ENCODE peak calls at places on chromosome 2, in six cellular contexts. I is activated T-cell treated with anti-CD3 and anti-CD28 coated beads for 1 hour, B is T-helper 17 cell, N is mucosa of descending colon, G is NCI-H146, F is T-helper 2 cell. Z is an unnamed sample.

GRCh38 chr2:222504191-222504590 is 79.8 kb downstream of the SGPP2 start:
- DNase-seq in I (no peak), B (no peak), N (no peak), G (no peak), F (no peak), Z (no peak)

GRCh38 chr2:189293164-189293563 is 113.6 kb upstream of the COL5A2 start:
- DNase-seq in I (no peak), B (no peak), N (no peak), G (no peak), F (no peak), Z (no peak)

GRCh38 chr2:3078684-3079083 is 298.9 kb downstream of the EIPR1 start:
- DNase-seq in I (no peak), B (no peak), N (no peak), G (no peak), F (no peak), Z (no peak)

GRCh38 chr2:1869987-1870386 is 125.7 kb upstream of the PXDN start:
- DNase-seq in I (no peak), B (no peak), N (no peak), G (no peak), F (no peak), Z (no peak)

GRCh38 chr2:235300368-235301201 is 193.3 kb upstream of the AGAP1 start:
- DNase-seq in I (no peak), B (no peak), N (no peak), G (no peak), F (no peak), Z (no peak)

GRCh38 chr2:85804026-85804425 is 50.2 kb downstream of the ATOH8 start:
- DNase-seq in I (no peak), B (no peak), N (no peak), G (no peak), F (no peak), Z (no peak)

GRCh38 chr2:237062585-237062984 is 23.1 kb upstream of the COPS8 start:
- DNase-seq in I (no peak), B (no peak), N (no peak), G (no peak), F (no peak), Z (no peak)

GRCh38 chr2:151975460-151976414 is 123.1 kb downstream of the CACNB4 start:
- DNase-seq in I (no peak), B (no peak), N (no peak), G (no peak), F (no peak), Z (no peak)

GRCh38 chr2:108257757-108258331 is 18.1 kb downstream of the SULT1C3 start:
- DNase-seq in I (no peak), B (no peak), N (no peak), G (no peak), F (no peak), Z (no peak)

GRCh38 chr2:240467659-240468299 is 32.3 kb downstream of the GPC1 start:
- DNase-seq in I (no peak), B (no peak), N (no peak), G (no peak), F (no peak), Z (peak; percentile 6)

GRCh38 chr2:225842939-225843338 is 443.4 kb downstream of the NYAP2 start:
- DNase-seq in I (no peak), B (no peak), N (no peak), G (no peak), F (no peak), Z (no peak)

GRCh38 chr2:203279288-203279687 is 40.5 kb downstream of the CYP20A1 start:
- DNase-seq in I (no peak), B (no peak), N (no peak), G (no peak), F (no peak), Z (no peak)

GRCh38 chr2:1788478-1788959 is 44.2 kb upstream of the PXDN start:
- DNase-seq in I (no peak), B (no peak), N (no peak), G (no peak), F (no peak), Z (no peak)

GRCh38 chr2:25132693-25133092 is 35.7 kb downstream of the POMC start:
- DNase-seq in I (no peak), B (no peak), N (no peak), G (no peak), F (no peak), Z (no peak)

GRCh38 chr2:33126973-33127372 is 180.2 kb downstream of the LTBP1 start:
- DNase-seq in I (no peak), B (no peak), N (no peak), G (no peak), F (no peak), Z (no peak)

GRCh38 chr2:174606336-174606735 is 8.7 kb upstream of the WIPF1 start:
- DNase-seq in I (no peak), B (no peak), N (no peak), G (no peak), F (peak; percentile 22), Z (no peak)

GRCh38 chr2:20641123-20641985 is 9.5 kb downstream of the HS1BP3 start:
- DNase-seq in I (no peak), B (no peak), N (peak; percentile 35), G (no peak), F (no peak), Z (no peak)

GRCh38 chr2:134056226-134056625 is 197.6 kb upstream of the MGAT5 start:
- DNase-seq in I (no peak), B (no peak), N (no peak), G (no peak), F (no peak), Z (no peak)

GRCh38 chr2:85899849-85900248 is 11.1 kb upstream of the ST3GAL5 start:
- DNase-seq in I (no peak), B (no peak), N (no peak), G (no peak), F (no peak), Z (no peak)

GRCh38 chr2:85273732-85274731 is 53.8 kb downstream of the TGOLN2 start:
- DNase-seq in I (no peak), B (no peak), N (no peak), G (peak; percentile 64), F (no peak), Z (no peak)

GRCh38 chr2:165328272-165328671 is 89.1 kb downstream of the SCN2A start:
- DNase-seq in I (no peak), B (no peak), N (no peak), G (no peak), F (no peak), Z (no peak)

GRCh38 chr2:98649135-98649991 is 41.0 kb downstream of the UNC50 start:
- DNase-seq in I (peak; percentile 71), B (peak; percentile 66), N (no peak), G (peak; percentile 71), F (peak; percentile 73), Z (peak; percentile 43)